ENCODE peak calls at places on chromosomes 13 and 19, in four cellular contexts. T, M, Z and U are unnamed samples.

GRCh38 chr13:106052200-106052767 is 483.2 kb downstream of the EFNB2 start:
- DNase-seq in M (no peak), Z (no peak), T (no peak), U (no peak)

GRCh38 chr13:97914537-97914936 is 38.9 kb upstream of the IPO5 start:
- DNase-seq in T (no peak), M (no peak), Z (no peak), U (no peak)

GRCh38 chr19:18418034-18418724 is 1.0 kb upstream of the SSBP4 start:
- DNase-seq in T (no peak), M (peak; percentile 74), Z (no peak), U (no peak)

GRCh38 chr13:42066542-42066941 is 18.1 kb downstream of the DGKH start:
- DNase-seq in T (no peak), M (no peak), Z (no peak), U (no peak)

GRCh38 chr13:27133889-27134288 is 37.7 kb downstream of the USP12 start:
- DNase-seq in M (no peak), Z (no peak), T (no peak), U (no peak)

GRCh38 chr13:44267966-44268365 is 105.7 kb upstream of the SERP2 start:
- DNase-seq in T (no peak), Z (no peak), M (no peak), U (no peak)

GRCh38 chr13:98475521-98475920 is 101.4 kb downstream of the STK24 start:
- DNase-seq in T (no peak), Z (no peak), M (peak; percentile 26), U (no peak)

GRCh38 chr19:11410682-11411081 is 8.4 kb downstream of the RGL3 start:
- DNase-seq in M (no peak), T (no peak), Z (no peak), U (peak; percentile 21)

GRCh38 chr13:84137292-84137691 is 255.0 kb upstream of the SLITRK1 start:
- DNase-seq in M (no peak), T (peak; percentile 64), Z (no peak), U (no peak)

GRCh38 chr19:18972301-18972831 is 31.3 kb upstream of the HOMER3 start:
- DNase-seq in T (no peak), M (no peak), Z (no peak), U (no peak)

GRCh38 chr19:5334366-5334739 is 6.3 kb downstream of the PTPRS start:
- DNase-seq in M (no peak), T (no peak), Z (no peak), U (no peak)

GRCh38 chr19:55482128-55482961 is 2.6 kb upstream of the NAT14 start:
- DNase-seq in T (no peak), M (no peak), Z (no peak), U (no peak)

GRCh38 chr19:32351807-32352630 is 6.6 kb downstream of the ZNF507 start:
- DNase-seq in T (no peak), M (no peak), Z (no peak), U (no peak)

GRCh38 chr19:44907613-44908012 is 2.0 kb downstream of the APOE start:
- DNase-seq in T (no peak), Z (no peak), M (no peak), U (no peak)

GRCh38 chr19:44903216-44903601 is 2.4 kb upstream of the APOE start:
- DNase-seq in M (no peak), Z (no peak), T (no peak), U (no peak)

GRCh38 chr19:44905437-44906160 is at the start of gene APOE:
- DNase-seq in T (no peak), Z (peak; percentile 81), M (peak; percentile 63), U (no peak)

GRCh38 chr19:44903602-44904425 is 1.8 kb upstream of the APOE start:
- DNase-seq in Z (peak; percentile 80), T (no peak), M (peak; percentile 86), U (peak; percentile 79)

DNA sequence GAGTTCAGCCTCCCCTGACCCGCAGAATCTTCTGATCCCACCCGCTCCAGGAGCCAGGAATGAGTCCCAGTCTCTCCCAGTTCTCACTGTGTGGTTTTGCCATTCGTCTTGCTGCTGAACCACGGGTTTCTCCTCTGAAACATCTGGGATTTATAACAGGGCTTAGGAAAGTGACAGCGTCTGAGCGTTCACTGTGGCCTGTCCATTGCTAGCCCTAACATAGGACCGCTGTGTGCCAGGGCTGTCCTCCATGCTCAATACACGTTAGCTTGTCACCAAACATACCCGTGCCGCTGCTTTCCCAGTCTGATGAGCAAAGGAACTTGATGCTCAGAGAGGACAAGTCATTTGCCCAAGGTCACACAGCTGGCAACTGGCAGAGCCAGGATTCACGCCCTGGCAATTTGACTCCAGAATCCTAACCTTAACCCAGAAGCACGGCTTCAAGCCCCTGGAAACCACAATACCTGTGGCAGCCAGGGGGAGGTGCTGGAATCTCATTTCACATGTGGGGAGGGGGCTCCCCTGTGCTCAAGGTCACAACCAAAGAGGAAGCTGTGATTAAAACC is 1.1 kb upstream of the APOE start:
- DNase-seq in Z (peak; percentile 34), M (peak; percentile 46), T (no peak), U (peak; percentile 35)
- TF ChIP-seq POLR2AphosphoS2 in Z (peak; percentile 53), M (no peak), T (no peak), U (peak; percentile 79)

DNA sequence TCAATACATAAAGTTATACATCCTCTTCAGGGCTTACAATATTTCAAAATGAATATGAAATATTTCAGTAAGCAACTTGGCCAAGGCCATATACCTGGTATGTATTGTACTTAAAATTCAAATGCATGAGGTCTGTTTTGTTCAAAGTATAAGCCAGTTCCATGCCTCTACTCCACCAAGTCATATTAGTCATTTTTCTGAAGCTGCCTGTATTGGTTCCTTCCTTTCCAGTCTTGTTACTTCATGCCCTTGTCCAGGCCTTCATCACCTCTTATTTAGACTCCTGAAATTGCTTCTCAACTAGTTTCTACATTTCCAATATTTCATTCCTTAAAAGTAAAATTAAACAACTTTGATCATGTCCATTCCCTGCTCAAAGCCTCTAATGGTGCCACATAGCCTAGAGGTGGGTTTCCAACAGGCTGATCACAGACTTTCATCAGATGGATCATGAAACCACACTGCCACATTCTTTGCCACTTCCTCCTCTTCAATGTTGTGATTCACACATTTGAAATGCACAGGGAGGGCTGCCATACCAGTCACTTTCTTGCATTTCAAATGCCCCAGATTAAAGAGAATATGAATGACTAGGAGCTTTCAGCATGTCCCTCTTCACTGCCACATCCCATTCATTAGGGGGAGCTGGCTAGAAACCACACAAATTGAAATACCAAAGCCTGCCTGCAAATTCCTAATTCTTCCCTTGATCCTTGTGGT is 424.1 kb upstream of the DACH1 start:
- DNase-seq in M (no peak), T (no peak), Z (no peak), U (no peak)
- TF ChIP-seq RAD21 in M (no peak), T (no peak), Z (no peak), U (no peak)

DNA sequence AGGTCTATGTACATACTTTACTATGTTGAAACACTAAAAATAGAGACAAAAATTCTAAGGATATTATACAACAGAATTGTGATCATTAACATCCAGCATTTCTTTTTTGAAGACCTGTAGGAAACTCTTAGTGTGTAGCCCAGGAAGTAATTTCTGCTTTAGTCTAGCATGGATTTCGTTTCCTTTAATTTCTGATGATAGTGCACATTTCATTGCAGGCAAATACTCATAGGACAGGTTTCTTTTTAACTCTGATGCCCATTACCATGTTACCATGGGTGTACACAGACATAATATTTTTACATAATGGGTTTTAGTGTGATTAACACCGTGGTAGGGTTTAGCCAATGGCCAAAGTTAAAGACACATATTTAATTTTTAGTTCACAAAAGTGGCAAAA is 27.1 kb downstream of the LIG4 start:
- DNase-seq in Z (no peak), M (no peak), T (no peak), U (no peak)
- TF ChIP-seq POLR2AphosphoS2 in Z (no peak), M (no peak), T (no peak), U (no peak)

DNA sequence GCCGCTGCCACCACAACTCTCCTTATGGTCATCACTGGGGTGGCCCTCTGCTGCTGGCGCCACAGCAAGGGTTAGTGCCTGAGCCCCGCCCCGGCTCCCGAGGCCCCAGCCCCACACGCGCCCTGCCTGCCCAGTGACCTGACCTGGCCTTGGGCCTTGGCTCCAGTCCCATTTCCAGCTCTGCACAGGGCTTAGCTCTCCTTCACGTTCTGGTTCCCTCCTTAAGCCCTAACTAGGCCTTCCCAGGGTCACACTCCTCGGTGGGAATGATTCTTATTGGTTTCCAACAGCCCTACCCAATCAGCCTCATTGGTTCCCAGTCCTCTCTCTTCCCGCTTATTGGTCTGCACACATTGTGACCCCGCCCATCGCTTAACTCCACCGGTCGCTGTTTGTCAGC is 5.8 kb downstream of the KIRREL2 start:
- DNase-seq in T (no peak), Z (peak; percentile 42), M (peak; percentile 54), U (peak; percentile 55)
- TF ChIP-seq RAD21 in T (no peak), Z (no peak), M (no peak), U (no peak)

GRCh38 chr13:107347641-107348369 is 779.9 kb upstream of the ARGLU1 start:
- DNase-seq in Z (no peak), T (no peak), M (no peak), U (no peak)

GRCh38 chr13:107348471-107348870 is 780.5 kb upstream of the ARGLU1 start:
- DNase-seq in M (no peak), Z (no peak), T (no peak), U (no peak)

GRCh38 chr13:107351305-107351704 is 783.4 kb upstream of the ARGLU1 start:
- DNase-seq in Z (no peak), T (no peak), M (no peak), U (no peak)

GRCh38 chr13:107348931-107349330 is 781.0 kb upstream of the ARGLU1 start:
- DNase-seq in T (no peak), Z (no peak), M (no peak), U (no peak)
- TF ChIP-seq POLR2AphosphoS2 in T (no peak), Z (no peak), M (no peak), U (no peak)

GRCh38 chr19:17246681-17247425 is 1.1 kb upstream of the NR2F6 start:
- DNase-seq in M (peak; percentile 47), T (no peak), Z (peak; percentile 80), U (peak; percentile 68)
- TF ChIP-seq RAD21 in M (no peak), T (no peak), Z (no peak), U (no peak)

GRCh38 chr19:30865481-30865880 is 483.8 kb downstream of the TSHZ3 start:
- DNase-seq in Z (no peak), M (no peak), T (no peak), U (no peak)
- TF ChIP-seq POLR2AphosphoS2 in Z (no peak), M (no peak), T (no peak), U (no peak)

DNA sequence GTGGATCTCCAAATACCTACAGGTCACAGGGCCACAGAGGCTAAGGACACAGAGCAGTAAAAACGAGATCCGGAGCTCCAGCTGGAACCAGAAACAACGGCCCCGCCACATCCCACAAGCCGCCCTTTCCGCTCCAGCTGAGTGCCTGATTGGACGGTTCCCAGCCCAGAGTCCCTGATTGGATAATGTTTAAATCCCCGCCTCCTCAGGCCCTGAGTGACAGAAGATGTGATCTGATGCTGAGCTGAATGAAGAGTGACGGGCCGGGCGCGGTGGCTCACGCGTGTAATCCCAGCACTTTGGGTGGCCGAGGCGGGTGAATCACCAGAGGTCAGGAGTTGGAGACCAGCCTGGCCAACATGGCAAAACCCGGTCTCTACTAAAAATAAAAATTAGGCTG is at the start of gene ZNF99:
- DNase-seq in M (no peak), Z (no peak), T (no peak), U (no peak)
- TF ChIP-seq RAD21 in M (no peak), Z (no peak), T (no peak), U (no peak)